ENCODE peak calls at places on chromosomes 11 and 22, in five cellular contexts. A is HCT116; F is cardiac muscle cell; S is heart right ventricle; H is naive thymus-derived CD4-positive, alpha-beta T cell. Y is an unnamed sample.

GRCh38 chr22:44845796-44846720 is 93.7 kb downstream of the ARHGAP8 start:
- DNase-seq in H (no peak), F (no peak), A (no peak), S (no peak), Y (peak; percentile 39)

GRCh38 chr11:92911478-92911877 is 58.0 kb upstream of the MTNR1B start:
- DNase-seq in F (no peak), A (no peak), H (no peak), S (no peak), Y (no peak)

GRCh38 chr11:104390696-104391095 is 226.7 kb upstream of the PDGFD start:
- DNase-seq in S (no peak), H (no peak), A (no peak), F (no peak), Y (no peak)

GRCh38 chr11:103700605-103701004 is 335.8 kb upstream of the DDI1 start:
- DNase-seq in S (no peak), A (no peak), F (no peak), H (no peak), Y (no peak)

GRCh38 chr22:22744412-22745224 is 100.2 kb downstream of the GGTLC2 start:
- DNase-seq in H (no peak), S (no peak), A (no peak), F (no peak), Y (no peak)

GRCh38 chr11:115363426-115363825 is 140.8 kb downstream of the CADM1 start:
- DNase-seq in A (no peak), F (no peak), H (no peak), S (no peak), Y (no peak)

GRCh38 chr11:76596652-76597051 is 73.9 kb downstream of the LRRC32 start:
- DNase-seq in A (no peak), S (no peak), H (no peak), F (no peak), Y (no peak)

GRCh38 chr11:9070740-9071476 is 20.5 kb downstream of the SCUBE2 start:
- DNase-seq in F (no peak), A (no peak), H (no peak), S (no peak), Y (no peak)

GRCh38 chr11:45662096-45662664 is 3.2 kb downstream of the CHST1 start:
- DNase-seq in F (no peak), S (no peak), H (no peak), A (no peak), Y (no peak)

GRCh38 chr11:76190376-76190775 is 15.9 kb downstream of the WNT11 start:
- DNase-seq in S (no peak), A (no peak), F (no peak), H (no peak), Y (no peak)

GRCh38 chr11:123103326-123103980 is 41.5 kb upstream of the HSPA8 start:
- DNase-seq in A (peak; percentile 60), S (no peak), F (peak; percentile 70), H (peak; percentile 63), Y (no peak)

GRCh38 chr11:134712228-134713145 is 300.4 kb upstream of the B3GAT1 start:
- DNase-seq in H (no peak), A (no peak), F (no peak), S (no peak), Y (no peak)

GRCh38 chr11:73452726-73453125 is 76.5 kb downstream of the RELT start:
- DNase-seq in F (no peak), H (no peak), S (no peak), A (no peak), Y (no peak)

GRCh38 chr22:28978158-28978557 is 83.5 kb downstream of the C22orf31 start:
- DNase-seq in H (no peak), S (no peak), A (peak; percentile 40), F (peak; percentile 19), Y (peak; percentile 79)

GRCh38 chr11:4541071-4541470 is 3.9 kb upstream of the OR52M1 start:
- DNase-seq in F (no peak), S (no peak), A (no peak), H (no peak), Y (no peak)

GRCh38 chr11:96714689-96715088 is 324.9 kb downstream of the JRKL start:
- DNase-seq in S (no peak), A (no peak), F (no peak), H (no peak), Y (no peak)

GRCh38 chr11:117606807-117607206 is 190.2 kb downstream of the DSCAML1 start:
- DNase-seq in S (no peak), A (no peak), H (no peak), F (no peak), Y (no peak)

GRCh38 chr11:48111941-48112340 is 104.7 kb upstream of the OR4B1 start:
- DNase-seq in H (no peak), A (no peak), S (no peak), F (peak; percentile 14), Y (no peak)

GRCh38 chr11:75553889-75554257 is 8.2 kb upstream of the SERPINH1 start:
- DNase-seq in H (no peak), S (no peak), F (no peak), A (no peak), Y (no peak)

GRCh38 chr22:24436553-24436952 is 9.2 kb downstream of the ADORA2A start:
- DNase-seq in A (no peak), H (no peak), F (no peak), S (no peak), Y (no peak)

GRCh38 chr11:40129276-40129675 is 1330.2 kb downstream of the LRRC4C start:
- DNase-seq in S (no peak), F (peak; percentile 44), A (no peak), H (no peak), Y (no peak)

GRCh38 chr11:86067230-86068137 is 1.4 kb downstream of the PICALM start:
- DNase-seq in S (no peak), A (no peak), F (peak; percentile 12), H (peak; percentile 14), Y (no peak)

GRCh38 chr11:45091563-45092392 is 54.7 kb upstream of the PRDM11 start:
- DNase-seq in H (no peak), A (no peak), S (peak; percentile 33), F (peak; percentile 49), Y (peak; percentile 77)

GRCh38 chr11:77101043-77101537 is 1.6 kb upstream of the OMP start:
- DNase-seq in A (no peak), H (no peak), S (no peak), F (peak; percentile 15), Y (no peak)

GRCh38 chr11:3827434-3828186 is 13.1 kb downstream of the RHOG start:
- DNase-seq in S (no peak), A (no peak), F (no peak), H (no peak), Y (no peak)

GRCh38 chr11:116703421-116703820 is 69.4 kb downstream of the BUD13 start:
- DNase-seq in H (no peak), S (no peak), A (no peak), F (peak; percentile 48), Y (no peak)

GRCh38 chr22:20552913-20553401 is 45.5 kb downstream of the MED15 start:
- DNase-seq in A (no peak), F (no peak), H (no peak), S (no peak), Y (peak; percentile 61)

GRCh38 chr22:20552450-20552894 is 45.1 kb downstream of the MED15 start:
- DNase-seq in H (no peak), F (no peak), S (peak; percentile 85), A (no peak), Y (peak; percentile 90)

GRCh38 chr22:20550057-20550817 is 42.8 kb downstream of the MED15 start:
- DNase-seq in S (no peak), A (no peak), F (no peak), H (no peak), Y (peak; percentile 44)

GRCh38 chr22:20550851-20551744 is 43.7 kb downstream of the MED15 start:
- DNase-seq in F (peak; percentile 61), A (no peak), S (peak; percentile 48), H (peak; percentile 57), Y (peak; percentile 82)

DNA sequence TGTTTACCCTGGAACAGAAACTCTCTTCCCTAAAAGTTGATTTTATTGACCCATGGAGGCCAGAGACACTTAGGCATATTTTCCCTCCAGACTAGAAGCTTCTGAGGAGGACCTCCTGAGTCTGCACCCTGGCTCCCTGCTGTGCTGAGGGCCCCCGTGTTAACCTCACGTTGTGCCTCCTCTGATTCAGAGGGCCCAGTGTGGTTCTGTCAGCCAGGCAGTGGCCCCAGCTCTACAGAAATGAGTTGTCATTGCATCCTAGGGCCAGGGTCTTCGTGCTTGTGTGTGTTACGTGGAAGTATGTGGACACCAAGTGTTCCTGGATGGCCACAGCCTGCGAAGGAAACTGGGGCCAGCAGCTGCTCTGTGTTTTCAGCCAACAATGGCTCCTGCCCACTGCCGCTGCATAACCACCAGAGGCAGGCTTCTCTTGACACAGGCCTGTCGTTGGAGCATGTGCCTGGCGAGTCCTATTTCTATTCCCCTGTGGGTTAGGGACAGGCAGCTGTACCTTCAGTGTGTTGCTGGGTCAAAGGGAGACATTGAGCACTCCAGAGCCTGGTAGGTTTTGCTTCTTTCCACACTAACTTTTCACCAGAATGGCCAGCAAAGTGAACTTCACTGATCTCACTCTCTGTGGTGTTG is 44.5 kb downstream of the MED15 start:
- DNase-seq in F (no peak), S (peak; percentile 52), H (no peak), A (no peak), Y (peak; percentile 75)
- H3K4me3 ChIP-seq in F (no peak overlapping the region), S (no peak overlapping the region), H (peak overlapping the region; percentile 61), A (no peak overlapping the region), Y (no peak overlapping the region)

GRCh38 chr22:46775364-46775758 is 12.9 kb downstream of the TBC1D22A start:
- DNase-seq in H (no peak), F (no peak), S (no peak), A (no peak), Y (no peak)

GRCh38 chr22:46775789-46776485 is 13.5 kb downstream of the TBC1D22A start:
- DNase-seq in A (no peak), F (no peak), H (no peak), S (no peak), Y (no peak)

GRCh38 chr22:46776876-46777608 is 14.6 kb downstream of the TBC1D22A start:
- DNase-seq in A (no peak), F (no peak), H (no peak), S (no peak), Y (peak; percentile 47)

GRCh38 chr22:46777609-46777970 is 15.1 kb downstream of the TBC1D22A start:
- DNase-seq in F (no peak), S (peak; percentile 62), A (no peak), H (peak; percentile 47), Y (peak; percentile 76)

GRCh38 chr22:46776486-46776826 is 14.0 kb downstream of the TBC1D22A start:
- DNase-seq in H (no peak), S (no peak), F (no peak), A (no peak), Y (no peak)
- H3K4me1 ChIP-seq in H (peaks cover 50% of the 10 kb centered on the region), S (peaks cover 40% of the 10 kb centered on the region), F (peaks cover 16% of the 10 kb centered on the region), A (peaks cover 48% of the 10 kb centered on the region), Y (no peaks in the 10 kb centered on the region)

GRCh38 chr22:38750104-38750503 is 5.7 kb downstream of the SUN2 start:
- DNase-seq in H (no peak), S (no peak), F (no peak), A (no peak), Y (no peak)
- H3K4me3 ChIP-seq in H (peak overlapping the region; percentile 95), S (no peak overlapping the region), F (no peak overlapping the region), A (no peak overlapping the region), Y (no peak overlapping the region)

GRCh38 chr11:1866776-1867175 is 13.9 kb downstream of the LSP1 start:
- DNase-seq in H (no peak), A (no peak), F (no peak), S (peak; percentile 9), Y (no peak)

GRCh38 chr11:1869427-1870325 is 16.8 kb downstream of the LSP1 start:
- DNase-seq in S (peak; percentile 31), A (no peak), F (no peak), H (no peak), Y (peak; percentile 83)

GRCh38 chr11:1867381-1867780 is 14.5 kb downstream of the LSP1 start:
- DNase-seq in H (no peak), F (no peak), A (no peak), S (peak; percentile 2), Y (no peak)

GRCh38 chr11:1868636-1869291 is 15.9 kb downstream of the LSP1 start:
- DNase-seq in A (no peak), H (no peak), F (no peak), S (peak; percentile 61), Y (peak; percentile 75)

GRCh38 chr11:1868056-1868635 is 15.3 kb downstream of the LSP1 start:
- DNase-seq in S (peak; percentile 10), A (no peak), H (no peak), F (no peak), Y (no peak)
- H3K4me1 ChIP-seq in S (peaks cover 27% of the 10 kb centered on the region), A (peaks cover 18% of the 10 kb centered on the region), H (peaks cover 51% of the 10 kb centered on the region), F (no peaks in the 10 kb centered on the region), Y (no peaks in the 10 kb centered on the region)

Y was measured in aorta.